ENCODE peak calls at places on chromosomes 4 and X, in nine cellular contexts. B is H7, P is hepatic stellate cell, I is breast epithelium, E is fibroblast of lung, J is choroid plexus epithelial cell, K is nucleus accumbens, Z is HFFc6, N is occipital lobe. C is an unnamed sample.

GRCh38 chr4:86934147-86934771 is 552 bp upstream of the AFF1 start:
- DNase-seq in B (peak), I (no peak), E (no peak), K (no peak), J (peak), N (no peak), P (no peak), Z (no peak), C (no peak)

GRCh38 chr4:61400446-61400845 is 200.3 kb downstream of the ADGRL3 start:
- DNase-seq in Z (no peak), K (no peak), I (no peak), P (no peak), E (no peak), J (no peak), N (no peak), B (no peak), C (no peak)

GRCh38 chrX:68822641-68823410 is 6.0 kb upstream of the EFNB1 start:
- DNase-seq in I (no peak), E (peak), N (no peak), J (peak), P (peak), K (no peak), B (peak), Z (peak), C (peak)

GRCh38 chrX:133588827-133589226 is 173.5 kb upstream of the GPC4 start:
- DNase-seq in I (no peak), P (no peak), B (no peak), N (no peak), J (no peak), K (no peak), E (no peak), Z (no peak), C (no peak)

GRCh38 chr4:78512357-78512920 is 39.1 kb upstream of the ANXA3 start:
- DNase-seq in K (no peak), I (no peak), Z (no peak), J (peak), N (no peak), E (no peak), B (no peak), P (no peak), C (no peak)

GRCh38 chr4:176927117-176927516 is 134.4 kb upstream of the VEGFC start:
- DNase-seq in J (no peak), P (no peak), E (no peak), Z (no peak), K (no peak), I (no peak), N (no peak), B (no peak), C (peak)

GRCh38 chr4:125013891-125014290 is 300.9 kb upstream of the FAT4 start:
- DNase-seq in K (no peak), Z (peak), B (no peak), E (no peak), J (peak), I (no peak), P (no peak), N (no peak), C (no peak)

GRCh38 chr4:150176559-150176958 is 98.3 kb downstream of the DCLK2 start:
- DNase-seq in K (no peak), E (peak), Z (peak), I (no peak), P (peak), B (no peak), N (no peak), J (no peak), C (no peak)

GRCh38 chr4:106312377-106312776 is 3.6 kb downstream of the TBCK start:
- DNase-seq in J (peak), B (no peak), Z (peak), K (no peak), I (no peak), P (no peak), E (peak), N (no peak), C (no peak)

GRCh38 chr4:335515-335914 is 2.1 kb upstream of the ZNF141 start:
- DNase-seq in P (no peak), N (no peak), I (no peak), E (no peak), J (no peak), B (no peak), Z (no peak), K (no peak), C (no peak)

GRCh38 chr4:98406819-98407218 is 145.6 kb downstream of the RAP1GDS1 start:
- DNase-seq in P (no peak), K (no peak), N (no peak), I (no peak), Z (no peak), E (no peak), J (no peak), B (no peak), C (no peak)

GRCh38 chrX:16140448-16140847 is 17.1 kb downstream of the GRPR start:
- DNase-seq in J (no peak), N (no peak), I (no peak), K (no peak), B (no peak), Z (no peak), P (no peak), E (no peak), C (no peak)

GRCh38 chrX:74705269-74705668 is 90.8 kb upstream of the RLIM start:
- DNase-seq in I (no peak), E (no peak), Z (no peak), K (no peak), B (no peak), P (no peak), J (no peak), N (no peak), C (no peak)

GRCh38 chr4:47209833-47210232 is 178.5 kb downstream of the GABRB1 start:
- DNase-seq in N (no peak), I (no peak), E (peak), B (no peak), K (no peak), P (peak), J (peak), Z (peak), C (peak)

GRCh38 chr4:162347492-162348213 is 183.9 kb upstream of the FSTL5 start:
- DNase-seq in J (no peak), B (no peak), P (no peak), N (peak), E (no peak), I (no peak), K (no peak), Z (no peak), C (no peak)

GRCh38 chr4:4852591-4853362 is 6.7 kb upstream of the MSX1 start:
- DNase-seq in I (no peak), Z (peak), B (peak), P (peak), K (no peak), N (no peak), J (peak), E (peak), C (no peak)

GRCh38 chr4:11427201-11427996 is 1.3 kb downstream of the HS3ST1 start:
- DNase-seq in E (peak), P (no peak), B (peak), Z (no peak), N (peak), K (no peak), I (no peak), J (no peak), C (no peak)

GRCh38 chr4:173448557-173448918 is 49.6 kb upstream of the SCRG1 start:
- DNase-seq in Z (no peak), E (peak), J (no peak), B (no peak), K (no peak), P (no peak), I (no peak), N (no peak), C (no peak)

GRCh38 chr4:112127736-112128322 is 17.4 kb upstream of the FAM241A start:
- DNase-seq in N (no peak), B (peak), P (no peak), Z (peak), I (no peak), J (peak), E (no peak), K (no peak), C (peak)

C was measured in RCC 7860.